ENCODE peak calls at places on chromosomes 6 and 20, in four cellular contexts. D is HepG2, M is SK-N-SH, T is GM12878. Z is an unnamed sample.

GRCh38 chr6:105389543-105389942 is 13.3 kb downstream of the PREP start:
- DNase-seq in D (no peak), T (no peak), M (no peak), Z (no peak)

GRCh38 chr20:19992996-19993908 is 23.9 kb upstream of the NAA20 start:
- DNase-seq in M (peak), T (no peak), D (peak), Z (no peak)

GRCh38 chr6:16832721-16833120 is 71.5 kb upstream of the ATXN1 start:
- DNase-seq in D (no peak), M (no peak), T (no peak), Z (no peak)

GRCh38 chr6:117399924-117400323 is 25.8 kb downstream of the ROS1 start:
- DNase-seq in T (no peak), D (peak), M (peak), Z (no peak)

GRCh38 chr6:11203306-11204009 is 29.0 kb downstream of the NEDD9 start:
- DNase-seq in T (no peak), D (no peak), M (no peak), Z (no peak)

GRCh38 chr6:125354649-125355048 is 52.9 kb upstream of the HDDC2 start:
- DNase-seq in M (no peak), T (no peak), D (no peak), Z (no peak)

GRCh38 chr20:32062776-32063170 is 10.7 kb downstream of the HCK start:
- DNase-seq in T (peak), D (no peak), M (no peak), Z (no peak)

GRCh38 chr6:6655805-6656251 is 67.3 kb downstream of the LY86 start:
- DNase-seq in D (no peak), T (no peak), M (no peak), Z (no peak)

GRCh38 chr6:98833101-98834059 is 994 bp upstream of the POU3F2 start:
- DNase-seq in D (no peak), T (no peak), M (peak), Z (no peak)

GRCh38 chr6:153170511-153170910 is 39.4 kb upstream of the RGS17 start:
- DNase-seq in D (no peak), T (no peak), M (no peak), Z (no peak)

GRCh38 chr20:46034039-46034438 is 5.0 kb downstream of the SLC12A5 start:
- DNase-seq in D (no peak), T (no peak), M (no peak), Z (no peak)

GRCh38 chr6:147779624-147780023 is 271.1 kb downstream of the SAMD5 start:
- DNase-seq in D (no peak), M (no peak), T (no peak), Z (no peak)

GRCh38 chr6:2719053-2719375 is 31.7 kb downstream of the MYLK4 start:
- DNase-seq in M (no peak), D (no peak), T (no peak), Z (no peak)

GRCh38 chr20:48583801-48584200 is 244.0 kb downstream of the PREX1 start:
- DNase-seq in T (no peak), D (no peak), M (no peak), Z (no peak)

GRCh38 chr20:5402903-5403531 is 86.3 kb upstream of the PROKR2 start:
- DNase-seq in T (no peak), D (peak), M (no peak), Z (peak)

GRCh38 chr20:54837226-54837625 is 361.8 kb downstream of the DOK5 start:
- DNase-seq in D (no peak), M (no peak), T (no peak), Z (no peak)

GRCh38 chr6:84258268-84258667 is 30.8 kb upstream of the CEP162 start:
- DNase-seq in T (no peak), D (no peak), M (peak), Z (no peak)

GRCh38 chr6:3732345-3733141 is 19.0 kb downstream of the PXDC1 start:
- DNase-seq in M (peak), T (no peak), D (peak), Z (peak)

GRCh38 chr6:100663219-100663863 is 198.6 kb upstream of the SIM1 start:
- DNase-seq in D (peak), T (no peak), M (no peak), Z (no peak)

GRCh38 chr6:19052219-19052618 is 665.1 kb downstream of the RNF144B start:
- DNase-seq in T (no peak), M (no peak), D (no peak), Z (no peak)

GRCh38 chr6:79042799-79043126 is 35.3 kb downstream of the PHIP start:
- DNase-seq in M (no peak), T (no peak), D (no peak), Z (no peak)

GRCh38 chr20:46348972-46349741 is 40.9 kb upstream of the CDH22 start:
- DNase-seq in T (no peak), D (peak), M (peak), Z (peak)

GRCh38 chr20:31977080-31977479 is 9.1 kb downstream of the XKR7 start:
- DNase-seq in T (no peak), M (no peak), D (no peak), Z (no peak)

GRCh38 chr6:7916959-7917358 is 6.4 kb upstream of the TXNDC5 start:
- DNase-seq in M (no peak), T (peak), D (no peak), Z (no peak)

GRCh38 chr6:18752278-18753057 is 365.3 kb downstream of the RNF144B start:
- DNase-seq in M (no peak), D (no peak), T (no peak), Z (no peak)

GRCh38 chr20:36162272-36162966 is 7.9 kb downstream of the EPB41L1 start:
- DNase-seq in T (no peak), D (no peak), M (peak), Z (peak)

GRCh38 chr20:10061641-10062040 is 26.9 kb downstream of the ANKEF1 start:
- DNase-seq in M (no peak), D (no peak), T (no peak), Z (no peak)

GRCh38 chr20:43431120-43431519 is 26.6 kb upstream of the SRSF6 start:
- DNase-seq in D (no peak), M (peak), T (no peak), Z (no peak)

GRCh38 chr6:148239777-148240462 is 102.7 kb upstream of the SASH1 start:
- DNase-seq in T (no peak), M (no peak), D (no peak), Z (no peak)

GRCh38 chr6:131007286-131007685 is 55.8 kb downstream of the EPB41L2 start:
- DNase-seq in T (no peak), D (no peak), M (no peak), Z (no peak)

GRCh38 chr6:133743621-133744020 is 145.3 kb upstream of the TCF21 start:
- DNase-seq in M (no peak), T (no peak), D (no peak), Z (no peak)

GRCh38 chr6:111614833-111615582 is 9.3 kb upstream of the TRAF3IP2 start:
- DNase-seq in T (no peak), M (no peak), D (peak), Z (peak)

GRCh38 chr6:11197175-11197535 is 35.3 kb downstream of the NEDD9 start:
- DNase-seq in D (no peak), T (no peak), M (no peak), Z (no peak)

GRCh38 chr6:41531591-41532582 is 14.3 kb upstream of the FOXP4 start:
- DNase-seq in D (no peak), M (peak), T (peak), Z (no peak)

GRCh38 chr6:5637714-5638113 is 369.0 kb downstream of the NRN1 start:
- DNase-seq in D (no peak), M (peak), T (no peak), Z (no peak)

GRCh38 chr20:60240986-60241385 is 282.8 kb downstream of the CDH26 start:
- DNase-seq in T (no peak), D (no peak), M (no peak), Z (no peak)

GRCh38 chr20:3038454-3038853 is 5.0 kb upstream of the GNRH2 start:
- DNase-seq in M (no peak), D (no peak), T (no peak), Z (peak)

GRCh38 chr6:36519352-36519751 is 27.9 kb downstream of the STK38 start:
- DNase-seq in M (no peak), D (no peak), T (no peak), Z (no peak)

GRCh38 chr6:87436435-87436834 is 28.7 kb downstream of the CFAP206 start:
- DNase-seq in D (peak), T (peak), M (no peak), Z (peak)

DNA sequence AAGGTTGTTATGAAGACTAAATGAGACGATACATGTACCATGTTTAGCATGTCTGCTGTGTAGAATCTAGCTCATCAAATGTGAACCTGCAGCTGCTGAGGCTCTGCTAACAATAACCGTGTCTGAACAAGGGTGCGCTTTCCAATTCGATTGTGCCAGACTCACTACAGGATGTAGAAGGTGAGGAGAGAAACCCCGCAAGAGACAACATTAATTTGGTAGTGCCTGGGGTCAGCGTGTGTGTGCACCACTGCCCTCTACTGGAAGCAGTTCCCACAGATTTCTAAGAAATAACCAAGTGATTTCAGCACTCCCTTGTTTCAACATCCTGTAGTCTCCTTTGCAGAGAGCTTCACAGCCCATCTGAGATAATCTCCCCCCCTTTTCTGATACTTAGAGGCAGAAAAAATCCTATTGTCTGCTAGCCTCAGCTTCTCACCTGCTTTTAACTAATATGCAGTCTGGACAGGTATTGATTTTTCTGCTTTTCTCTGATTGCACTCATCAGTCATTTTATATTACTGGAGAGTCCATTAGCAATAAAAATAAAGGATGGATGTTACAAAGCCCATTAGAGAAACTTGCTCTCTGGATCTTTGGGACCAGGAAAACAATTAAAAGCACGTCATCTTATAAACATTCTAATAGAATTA is 96.7 kb upstream of the BACH2 start:
- DNase-seq in D (peak), M (peak), T (no peak), Z (peak)
- TF ChIP-seq NFIC in D (no peak), M (no peak), T (no peak), Z (no peak)

GRCh38 chr6:14455942-14456648 is 338.5 kb downstream of the CD83 start:
- DNase-seq in T (no peak), M (no peak), D (no peak), Z (no peak)

GRCh38 chr6:14455442-14455841 is 337.9 kb downstream of the CD83 start:
- DNase-seq in T (no peak), M (no peak), D (no peak), Z (no peak)

GRCh38 chr6:14456941-14457340 is 339.4 kb downstream of the CD83 start:
- DNase-seq in T (no peak), M (no peak), D (no peak), Z (no peak)

GRCh38 chr6:14459315-14459714 is 341.7 kb downstream of the CD83 start:
- DNase-seq in M (no peak), D (no peak), T (no peak), Z (no peak)

GRCh38 chr6:14458669-14459266 is 341.2 kb downstream of the CD83 start:
- DNase-seq in M (no peak), T (no peak), D (no peak), Z (peak)
- TF ChIP-seq NFIC in M (no peak), T (no peak), D (no peak), Z (peak)

GRCh38 chr20:50246367-50247195 is 56.0 kb downstream of the CEBPB start:
- DNase-seq in D (no peak), T (no peak), M (no peak), Z (no peak)
- TF ChIP-seq NFIC in D (no peak), T (no peak), M (no peak), Z (no peak)

DNA sequence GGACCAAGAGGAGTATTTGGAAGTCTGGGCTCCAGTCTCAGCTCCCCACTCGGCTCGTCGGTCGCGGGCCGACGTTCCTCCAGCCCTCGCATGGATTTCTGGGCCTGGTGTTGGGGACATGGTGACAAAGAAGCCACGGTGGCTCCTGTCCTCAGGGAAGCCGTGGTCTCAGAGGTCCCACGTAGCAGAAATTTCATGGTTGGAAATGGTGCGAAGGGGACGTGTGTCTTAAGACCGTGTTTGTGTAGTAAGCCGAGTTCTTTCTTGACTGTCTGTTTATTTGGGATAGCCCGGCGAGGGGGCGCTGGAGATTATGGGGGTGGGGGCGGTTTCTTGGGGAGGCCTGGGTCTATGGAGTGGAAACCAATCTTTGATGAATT is 23.4 kb upstream of the MAP3K7 start:
- DNase-seq in D (no peak), T (no peak), M (peak), Z (no peak)
- TF ChIP-seq NFIC in D (no peak), T (no peak), M (no peak), Z (no peak)

GRCh38 chr6:122471107-122472021 is at the start of gene SERINC1:
- DNase-seq in T (peak), M (peak), D (peak), Z (peak)

GRCh38 chr6:122472022-122472340 is 374 bp upstream of the SERINC1 start:
- DNase-seq in T (no peak), D (no peak), M (no peak), Z (no peak)

GRCh38 chr6:122476131-122476530 is 4.5 kb upstream of the SERINC1 start:
- DNase-seq in D (peak), T (no peak), M (peak), Z (no peak)
- TF ChIP-seq NFIC in D (no peak), T (no peak), M (no peak), Z (no peak)

DNA sequence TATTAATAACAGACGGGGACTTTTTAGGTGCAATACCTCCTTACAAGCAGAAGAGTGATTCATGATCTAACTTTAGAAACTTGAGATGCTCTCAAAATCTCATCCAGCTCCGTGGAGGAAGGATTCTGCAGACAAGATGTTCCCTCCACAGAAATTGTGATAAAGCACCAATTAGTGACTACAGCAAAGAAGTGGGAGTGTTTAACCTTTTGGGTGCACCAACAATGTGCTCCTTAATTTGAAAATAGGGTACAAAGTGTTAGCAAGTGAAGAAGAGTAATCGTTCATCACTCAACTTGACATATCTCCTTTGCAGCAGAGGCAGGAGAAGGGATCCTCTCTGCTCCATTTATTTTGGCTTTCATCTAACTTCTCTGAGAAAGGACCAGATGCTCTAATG is 22.8 kb upstream of the SCP2D1 start:
- DNase-seq in D (no peak), T (no peak), M (no peak), Z (no peak)
- TF ChIP-seq NFIC in D (no peak), T (no peak), M (no peak), Z (no peak)

DNA sequence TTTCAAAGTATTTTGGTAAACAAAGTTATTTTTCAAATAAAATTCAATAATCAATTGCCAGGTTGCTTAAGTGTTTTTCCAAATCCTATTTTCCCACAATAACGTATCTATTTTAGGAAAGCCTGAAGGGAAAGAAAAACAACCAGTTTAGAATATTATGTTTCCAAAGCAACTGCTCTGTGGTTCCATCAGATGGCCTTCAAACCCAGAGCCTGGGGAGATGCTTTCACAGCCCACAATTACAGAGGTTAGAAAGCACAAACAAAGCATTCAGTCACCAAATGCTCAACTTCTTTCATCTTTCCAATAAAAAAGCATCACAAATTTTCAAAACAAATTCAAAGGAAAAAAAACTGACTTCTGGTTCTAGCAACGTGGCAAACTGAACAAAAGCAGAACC is 66.0 kb downstream of the ELOVL5 start:
- DNase-seq in T (no peak), D (no peak), M (no peak), Z (no peak)
- TF ChIP-seq NFIC in T (no peak), D (no peak), M (no peak), Z (no peak)